ENCODE peak calls at places on chromosomes 7 and 10, in five cellular contexts. J is H9, N is neuronal stem cell, E is H1, U is trophoblast cell. D is an unnamed sample.

GRCh38 chr7:17530741-17531417 is 232.4 kb downstream of the AHR start:
- DNase-seq in E (no peak), N (no peak), U (peak), J (no peak), D (no peak)

GRCh38 chr7:11427686-11428273 is 404.2 kb downstream of the THSD7A start:
- DNase-seq in J (no peak), U (peak), E (no peak), N (peak), D (peak)

GRCh38 chr7:31603076-31603475 is 83.9 kb upstream of the PPP1R17 start:
- DNase-seq in E (no peak), U (no peak), N (no peak), J (no peak), D (no peak)

GRCh38 chr10:95121904-95122303 is 52.6 kb upstream of the CYP2C8 start:
- DNase-seq in U (no peak), E (no peak), J (no peak), N (no peak), D (peak)

GRCh38 chr7:149866139-149866785 is 7.5 kb upstream of the ATP6V0E2 start:
- DNase-seq in N (no peak), E (no peak), U (no peak), J (no peak), D (no peak)

GRCh38 chr10:79060641-79061255 is 8.0 kb upstream of the ZMIZ1 start:
- DNase-seq in N (no peak), E (no peak), J (no peak), U (no peak), D (no peak)

GRCh38 chr10:132585732-132586722 is 48.4 kb downstream of the INPP5A start:
- DNase-seq in N (no peak), U (peak), J (no peak), E (no peak), D (no peak)

GRCh38 chr10:15137636-15138035 is 30.9 kb downstream of the NMT2 start:
- DNase-seq in E (no peak), U (no peak), N (no peak), J (no peak), D (peak)

GRCh38 chr7:5827755-5828154 is 46.3 kb upstream of the RNF216 start:
- DNase-seq in E (no peak), J (peak), U (peak), N (no peak), D (no peak)

GRCh38 chr10:14838582-14839304 is 637 bp downstream of the HSPA14 start:
- DNase-seq in E (peak), J (peak), U (peak), N (peak), D (peak)

GRCh38 chr7:18753972-18754610 is 258.5 kb downstream of the HDAC9 start:
- DNase-seq in N (no peak), U (no peak), J (no peak), E (no peak), D (peak)

GRCh38 chr10:71059059-71059818 is 153.1 kb upstream of the UNC5B start:
- DNase-seq in E (no peak), U (no peak), J (no peak), N (no peak), D (no peak)

GRCh38 chr10:22805304-22805703 is 90.9 kb upstream of the PIP4K2A start:
- DNase-seq in J (no peak), U (no peak), N (no peak), E (no peak), D (peak)

GRCh38 chr10:69360485-69361302 is 56.0 kb downstream of the TACR2 start:
- DNase-seq in J (no peak), N (no peak), E (no peak), U (no peak), D (peak)

GRCh38 chr7:32043688-32044087 is 26.5 kb downstream of the PDE1C start:
- DNase-seq in J (no peak), E (no peak), N (no peak), U (no peak), D (peak)

GRCh38 chr7:116213361-116214155 is 3.2 kb downstream of the TES start:
- DNase-seq in N (no peak), E (no peak), U (no peak), J (no peak), D (peak)

GRCh38 chr10:31426425-31426824 is 107.4 kb downstream of the ZEB1 start:
- DNase-seq in E (no peak), N (no peak), J (no peak), U (no peak), D (peak)

GRCh38 chr10:68118657-68119056 is 9.4 kb downstream of the MYPN start:
- DNase-seq in U (no peak), N (no peak), E (no peak), J (no peak), D (no peak)

GRCh38 chr10:14578060-14578952 is 196.4 kb downstream of the FAM107B start:
- DNase-seq in J (peak), E (no peak), U (peak), N (no peak), D (no peak)

GRCh38 chr10:127889605-127890195 is 3.0 kb downstream of the CLRN3 start:
- DNase-seq in N (no peak), U (peak), J (no peak), E (no peak), D (peak)

GRCh38 chr7:17298840-17299476 is 506 bp downstream of the AHR start:
- DNase-seq in U (peak), J (peak), N (peak), E (no peak), D (peak)

GRCh38 chr7:158582089-158582456 is 5.5 kb downstream of the PTPRN2 start:
- DNase-seq in N (no peak), U (no peak), E (no peak), J (no peak), D (no peak)

GRCh38 chr7:155119801-155120382 is 49.8 kb downstream of the HTR5A start:
- DNase-seq in J (no peak), U (no peak), N (no peak), E (no peak), D (no peak)

GRCh38 chr10:114077815-114078219 is 34.2 kb downstream of the ADRB1 start:
- DNase-seq in E (no peak), U (no peak), N (no peak), J (peak), D (no peak)

GRCh38 chr7:45986355-45987298 is 65.6 kb upstream of the IGFBP3 start:
- DNase-seq in U (peak), J (no peak), E (no peak), N (no peak), D (no peak)

DNA sequence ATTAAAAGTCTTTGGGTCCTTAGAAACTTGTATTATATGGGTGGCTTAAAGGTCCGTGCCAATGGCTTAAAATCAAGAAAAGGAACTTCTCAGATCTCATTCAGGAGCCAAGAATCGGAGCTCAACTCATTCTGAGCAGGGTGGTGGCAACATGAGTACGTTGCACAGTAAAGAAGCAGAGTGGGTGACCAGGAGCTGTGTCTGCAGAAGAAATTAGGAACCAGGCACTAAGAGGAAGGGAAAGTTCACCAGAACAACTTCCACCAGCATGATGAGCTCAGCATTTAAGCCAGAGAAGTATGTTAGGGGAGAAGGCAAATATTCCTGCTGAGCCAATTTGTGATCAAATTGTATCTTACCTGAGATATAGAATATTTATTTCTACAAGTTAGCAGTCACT is 236.0 kb upstream of the NRP1 start:
- DNase-seq in E (no peak), U (peak), N (no peak), J (no peak), D (no peak)
- H2BK12ac ChIP-seq in E (no peak), U (no peak), N (no peak), J (no peak), D (no peak)

DNA sequence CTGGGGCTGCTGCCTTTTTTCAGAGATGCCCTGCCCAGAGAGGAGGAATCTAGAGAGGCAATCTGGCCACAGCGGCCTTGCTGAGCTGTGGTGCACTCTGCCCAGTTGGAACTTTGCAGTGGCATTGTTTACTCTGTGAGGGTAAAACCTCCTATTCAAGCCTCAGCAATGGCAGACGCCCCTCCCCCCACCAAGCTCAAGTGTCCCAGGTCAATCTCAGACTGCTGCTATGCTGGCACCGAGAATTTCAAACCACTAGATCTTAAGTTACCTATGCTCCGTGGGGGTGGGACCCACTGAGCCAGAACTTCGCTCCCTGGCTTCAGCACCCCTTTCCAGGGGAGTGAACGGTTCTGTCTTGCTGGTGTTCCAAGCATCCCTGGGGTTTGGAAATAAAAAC is 77.2 kb downstream of the EXOC4 start:
- DNase-seq in J (peak), U (no peak), E (no peak), N (peak), D (no peak)
- H3K23ac ChIP-seq in J (no peak), U (no peak), E (no peak), N (no peak), D (no peak)

DNA sequence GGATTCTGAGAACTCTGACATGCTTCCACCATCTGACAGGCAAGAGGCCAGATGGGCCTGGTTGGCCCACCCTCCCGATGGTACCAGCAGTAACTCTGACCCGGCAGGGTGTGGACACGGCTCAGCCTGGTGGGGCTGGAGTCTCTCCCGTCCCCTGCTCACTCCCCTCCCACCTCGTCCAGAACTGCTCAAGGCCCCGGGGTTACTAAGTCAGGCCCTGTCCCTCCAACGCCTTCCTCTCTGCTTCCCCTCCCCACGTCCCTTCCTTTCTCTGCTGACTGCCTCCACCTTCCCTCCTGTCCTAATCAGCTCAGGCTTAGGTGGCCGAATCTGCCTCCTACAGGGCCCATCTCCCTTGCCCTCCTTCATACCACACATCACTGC is 12.5 kb downstream of the CALML5 start:
- DNase-seq in J (no peak), U (peak), E (no peak), N (no peak), D (no peak)
- H3K18ac ChIP-seq in J (no peak), U (peak), E (peak), N (peak), D (no peak)

DNA sequence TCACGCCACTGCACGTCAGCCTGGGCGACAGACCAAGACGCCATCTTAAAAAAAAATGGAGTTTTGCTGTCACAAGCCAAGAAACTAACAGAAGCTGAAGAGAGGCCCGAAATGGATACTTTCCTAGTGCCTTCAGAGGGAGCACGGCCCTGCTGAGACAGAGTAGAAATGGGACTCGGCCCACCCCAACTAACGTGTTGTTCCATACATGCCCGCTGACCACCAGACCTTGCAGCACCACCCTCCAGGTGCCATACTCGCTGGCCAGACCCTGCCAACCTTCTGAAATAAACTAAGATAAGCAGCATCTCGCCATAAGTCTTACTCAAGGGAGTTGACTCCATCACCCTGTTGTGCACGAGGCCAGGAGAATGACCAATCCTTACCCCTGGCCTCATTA is 29.5 kb upstream of the TUBB8 start:
- DNase-seq in U (no peak), J (no peak), N (no peak), E (no peak), D (no peak)
- H2BK12ac ChIP-seq in U (no peak), J (no peak), N (no peak), E (no peak), D (no peak)

GRCh38 chr10:100528885-100529472 is 692 bp downstream of the NDUFB8 start:
- DNase-seq in J (no peak), E (no peak), N (no peak), U (no peak), D (peak)
- H3K23ac ChIP-seq in J (no peak), E (no peak), N (no peak), U (no peak), D (no peak)

GRCh38 chr7:12770227-12770975 is 83.0 kb downstream of the ARL4A start:
- DNase-seq in J (no peak), E (no peak), N (no peak), U (no peak), D (no peak)
- H3K18ac ChIP-seq in J (no peak), E (no peak), N (no peak), U (no peak), D (no peak)

DNA sequence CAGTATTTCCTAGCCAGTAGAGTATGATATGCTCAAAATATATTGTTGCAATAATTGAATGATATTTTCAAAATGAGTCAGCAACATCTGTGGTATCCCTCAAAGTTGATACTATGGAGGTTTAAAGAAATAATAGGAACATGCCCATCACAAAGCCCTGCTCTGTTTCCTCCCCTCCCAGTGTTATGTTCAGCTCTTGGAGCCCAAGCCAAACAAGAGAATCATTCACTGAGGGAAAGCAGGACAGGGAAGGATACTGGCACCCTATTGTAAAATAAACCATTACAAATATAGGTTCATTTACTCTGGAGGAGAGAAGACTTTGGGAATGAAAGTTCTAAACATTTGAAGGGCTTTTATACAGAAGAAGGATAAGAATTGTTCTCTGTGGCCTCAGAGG is 37.6 kb downstream of the SORCS3 start:
- DNase-seq in J (no peak), U (no peak), E (no peak), N (no peak), D (no peak)
- H2BK12ac ChIP-seq in J (no peak), U (no peak), E (no peak), N (no peak), D (no peak)

GRCh38 chr10:525565-526315 is 163.7 kb downstream of the DIP2C start:
- DNase-seq in J (no peak), U (peak), E (no peak), N (no peak), D (no peak)
- H3K23ac ChIP-seq in J (no peak), U (no peak), E (no peak), N (no peak), D (no peak)